ENCODE peak calls at places on chromosomes 3 and 15, in eight cellular contexts. D is Peyer's patch, B is SK-N-MC, V is tibial nerve, F is endodermal cell, Q is breast epithelium, E is adipocyte, T is sigmoid colon. W is an unnamed sample.

GRCh38 chr3:34364345-34364744 is 565.9 kb downstream of the PDCD6IP start:
- DNase-seq in B (no peak), T (no peak), V (no peak), Q (no peak), E (peak; percentile 6), F (no peak), D (no peak), W (peak; percentile 72)

GRCh38 chr3:100871307-100871706 is 121.9 kb downstream of the ABI3BP start:
- DNase-seq in D (no peak), T (no peak), E (no peak), Q (no peak), F (no peak), B (no peak), V (no peak), W (no peak)

GRCh38 chr3:189530822-189531221 is 100.4 kb upstream of the TP63 start:
- DNase-seq in F (no peak), E (no peak), T (no peak), D (no peak), Q (no peak), V (no peak), B (no peak), W (peak; percentile 61)

GRCh38 chr3:64685800-64686445 is 1.9 kb downstream of the ADAMTS9 start:
- DNase-seq in V (peak; percentile 87), T (peak; percentile 99), B (no peak), D (peak; percentile 84), E (peak; percentile 96), Q (peak; percentile 78), F (peak; percentile 96), W (no peak)

GRCh38 chr15:27358751-27359434 is 387.9 kb downstream of the GABRG3 start:
- DNase-seq in F (peak; percentile 83), E (no peak), Q (no peak), D (no peak), B (no peak), V (no peak), T (no peak), W (no peak)

GRCh38 chr3:125647318-125648014 is 52.2 kb upstream of the OSBPL11 start:
- DNase-seq in E (no peak), Q (no peak), D (peak; percentile 80), T (no peak), F (peak; percentile 71), V (no peak), B (no peak), W (no peak)

GRCh38 chr3:195839260-195840010 is 27.7 kb upstream of the MUC4 start:
- DNase-seq in D (no peak), V (no peak), T (no peak), E (no peak), B (no peak), F (no peak), Q (peak; percentile 66), W (no peak)

GRCh38 chr3:69212411-69213160 is 90.2 kb upstream of the LMOD3 start:
- DNase-seq in B (no peak), F (no peak), V (no peak), E (peak; percentile 52), Q (no peak), D (no peak), T (no peak), W (peak; percentile 63)

GRCh38 chr3:29764603-29765254 is 483.9 kb downstream of the RBMS3 start:
- DNase-seq in T (no peak), D (no peak), B (peak; percentile 61), E (peak; percentile 92), F (no peak), V (peak; percentile 56), Q (no peak), W (no peak)

GRCh38 chr3:39317571-39318169 is 11.8 kb upstream of the CCR8 start:
- DNase-seq in Q (no peak), E (no peak), D (no peak), V (no peak), B (no peak), T (no peak), F (no peak), W (peak; percentile 29)

GRCh38 chr3:115092220-115092791 is 54.8 kb downstream of the ZBTB20 start:
- DNase-seq in B (no peak), V (peak; percentile 60), T (peak; percentile 84), E (peak; percentile 75), F (peak; percentile 77), D (peak; percentile 76), Q (peak; percentile 57), W (peak; percentile 18)

GRCh38 chr3:185824467-185825378 is at the start of gene IGF2BP2:
- DNase-seq in Q (peak; percentile 54), F (peak; percentile 92), D (peak; percentile 88), T (peak; percentile 77), V (peak; percentile 19), E (peak; percentile 94), B (no peak), W (no peak)

GRCh38 chr15:74158855-74159650 is 14.5 kb upstream of the ISLR start:
- DNase-seq in V (no peak), T (no peak), Q (no peak), B (no peak), D (no peak), E (no peak), F (no peak), W (no peak)

GRCh38 chr3:141366285-141367037 is 1.8 kb upstream of the ZBTB38 start:
- DNase-seq in V (peak; percentile 32), F (no peak), T (peak; percentile 83), E (peak; percentile 88), D (no peak), Q (no peak), B (no peak), W (peak; percentile 78)

GRCh38 chr3:14266361-14266760 is 87.7 kb downstream of the LSM3 start:
- DNase-seq in B (no peak), V (no peak), T (no peak), E (peak; percentile 70), Q (no peak), D (no peak), F (no peak), W (no peak)

GRCh38 chr15:95018888-95019545 is 787.7 kb downstream of the MCTP2 start:
- DNase-seq in T (no peak), V (no peak), D (no peak), E (peak; percentile 28), Q (no peak), B (no peak), F (peak; percentile 47), W (peak; percentile 75)

GRCh38 chr3:9067352-9067975 is 104.2 kb upstream of the RAD18 start:
- DNase-seq in V (peak; percentile 71), E (peak; percentile 81), Q (no peak), F (peak; percentile 85), B (no peak), T (peak; percentile 67), D (peak; percentile 71), W (peak; percentile 5)

GRCh38 chr3:168427830-168428471 is 332.2 kb upstream of the GOLIM4 start:
- DNase-seq in B (no peak), E (no peak), D (no peak), F (no peak), T (no peak), Q (no peak), V (no peak), W (no peak)

GRCh38 chr3:47669026-47669749 is 90.5 kb upstream of the CSPG5 start:
- DNase-seq in B (no peak), Q (no peak), D (no peak), T (no peak), E (peak; percentile 36), V (no peak), F (no peak), W (peak; percentile 16)
- H3K36me3 ChIP-seq in B (peaks cover 55% of the 10 kb centered on the region), Q (peaks cover 6% of the 10 kb centered on the region), D (peaks cover 5% of the 10 kb centered on the region), T (peaks cover 44% of the 10 kb centered on the region), E (peaks cover 43% of the 10 kb centered on the region), V (no peaks in the 10 kb centered on the region), F (peaks cover 83% of the 10 kb centered on the region), W (peaks cover 2% of the 10 kb centered on the region)

GRCh38 chr15:41438206-41438605 is 21.3 kb downstream of the RTF1 start:
- DNase-seq in Q (no peak), F (no peak), E (no peak), V (no peak), D (peak; percentile 32), T (peak; percentile 39), B (no peak), W (no peak)
- H3K4me3 ChIP-seq in Q (no peak overlapping the region), F (no peak overlapping the region), E (no peak overlapping the region), V (no peak overlapping the region), D (no peak overlapping the region), T (no peak overlapping the region), B (no peak overlapping the region), W (no peak overlapping the region)

GRCh38 chr15:57544840-57545239 is 46.9 kb upstream of the MYZAP start:
- DNase-seq in B (no peak), V (no peak), D (no peak), T (no peak), Q (no peak), E (no peak), F (peak; percentile 46), W (no peak)
- H3K36me3 ChIP-seq in B (no peaks in the 10 kb centered on the region), V (no peaks in the 10 kb centered on the region), D (no peaks in the 10 kb centered on the region), T (no peaks in the 10 kb centered on the region), Q (peaks cover 4% of the 10 kb centered on the region), E (no peaks in the 10 kb centered on the region), F (peaks cover 94% of the 10 kb centered on the region), W (peaks cover 4% of the 10 kb centered on the region)

GRCh38 chr3:187740446-187741399 is 4.5 kb downstream of the BCL6 start:
- DNase-seq in Q (peak; percentile 81), T (peak; percentile 90), D (peak; percentile 84), E (peak; percentile 87), F (peak; percentile 90), B (no peak), V (peak; percentile 70), W (no peak)

GRCh38 chr3:187738400-187739124 is 6.7 kb downstream of the BCL6 start:
- DNase-seq in T (peak; percentile 97), Q (peak; percentile 87), V (peak; percentile 90), E (peak; percentile 97), F (peak; percentile 94), B (no peak), D (peak; percentile 93), W (no peak)

GRCh38 chr3:187739125-187739560 is 6.1 kb downstream of the BCL6 start:
- DNase-seq in V (peak; percentile 50), T (no peak), B (no peak), E (no peak), Q (no peak), D (no peak), F (peak; percentile 82), W (no peak)

GRCh38 chr3:187738089-187738399 is 7.2 kb downstream of the BCL6 start:
- DNase-seq in T (no peak), F (no peak), E (no peak), V (no peak), B (no peak), D (no peak), Q (no peak), W (no peak)

GRCh38 chr3:187739561-187740445 is 5.5 kb downstream of the BCL6 start:
- DNase-seq in V (peak; percentile 87), D (peak; percentile 90), E (peak; percentile 93), F (peak; percentile 94), B (no peak), T (peak; percentile 98), Q (peak; percentile 79), W (no peak)
- H3K4me3 ChIP-seq in V (peak overlapping the region; percentile 85), D (peak overlapping the region; percentile 52), E (peak overlapping the region; percentile 90), F (peak overlapping the region; percentile 85), B (peak overlapping the region; percentile 87), T (peak overlapping the region; percentile 53), Q (peak overlapping the region; percentile 64), W (peak overlapping the region; percentile 39)

DNA sequence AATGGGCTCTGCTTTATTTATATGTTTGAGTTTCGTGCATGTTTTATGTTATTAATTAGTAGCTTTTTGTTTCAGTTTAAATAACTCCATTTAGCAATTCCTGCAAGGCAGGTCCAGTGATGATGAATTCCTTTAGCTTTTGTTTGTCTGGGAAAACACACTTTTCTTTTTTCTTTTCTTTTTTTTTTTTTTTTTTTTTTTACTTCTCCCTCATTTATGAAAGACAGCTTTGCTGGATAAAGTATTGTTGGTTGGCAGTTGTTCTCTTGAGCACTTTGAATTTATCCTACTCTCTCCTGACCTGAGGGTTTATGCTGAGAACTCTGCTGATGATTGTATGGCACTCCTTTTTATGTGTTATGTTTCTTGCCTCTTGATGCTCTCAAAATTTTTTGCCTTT is 35.7 kb downstream of the TMEM39A start:
- DNase-seq in F (no peak), Q (no peak), T (no peak), V (no peak), D (no peak), E (no peak), B (no peak), W (no peak)
- H3K36me3 ChIP-seq in F (peaks cover 56% of the 10 kb centered on the region), Q (peaks cover 9% of the 10 kb centered on the region), T (peaks cover 50% of the 10 kb centered on the region), V (no peaks in the 10 kb centered on the region), D (no peaks in the 10 kb centered on the region), E (peaks cover 46% of the 10 kb centered on the region), B (peaks cover 46% of the 10 kb centered on the region), W (peaks cover 2% of the 10 kb centered on the region)

W was measured in kidney epithelial cell.